ENCODE peak calls at places on chromosome 13, in five cellular contexts. One of them, this sample, is unnamed.

GRCh38 chr13:23654111-23655110 is 84.2 kb downstream of the TNFRSF19 start:
- DNase-seq in NCI-H1092: no peak
- DNase-seq in ELR: no peak
- DNase-seq in cardiac muscle cell: peak
- DNase-seq in NCI-H2029: no peak
- DNase-seq in this sample: peak

GRCh38 chr13:23510979-23511735 is 59.1 kb upstream of the TNFRSF19 start:
- DNase-seq in NCI-H1092: peak
- DNase-seq in ELR: peak
- DNase-seq in cardiac muscle cell: peak
- DNase-seq in NCI-H2029: no peak
- DNase-seq in this sample: peak

GRCh38 chr13:33263484-33263883 is 22.1 kb downstream of the STARD13 start:
- DNase-seq in NCI-H1092: no peak
- DNase-seq in ELR: no peak
- DNase-seq in cardiac muscle cell: no peak
- DNase-seq in NCI-H2029: no peak
- DNase-seq in this sample: no peak

GRCh38 chr13:110826101-110826500 is 88.8 kb downstream of the ANKRD10 start:
- DNase-seq in NCI-H1092: no peak
- DNase-seq in ELR: no peak
- DNase-seq in cardiac muscle cell: no peak
- DNase-seq in NCI-H2029: no peak
- DNase-seq in this sample: no peak

GRCh38 chr13:77429320-77430142 is 102.6 kb upstream of the MYCBP2 start:
- DNase-seq in NCI-H1092: no peak
- DNase-seq in ELR: no peak
- DNase-seq in cardiac muscle cell: no peak
- DNase-seq in NCI-H2029: peak
- DNase-seq in this sample: no peak

GRCh38 chr13:52978989-52979388 is 49.6 kb upstream of the OLFM4 start:
- DNase-seq in NCI-H1092: no peak
- DNase-seq in ELR: no peak
- DNase-seq in cardiac muscle cell: no peak
- DNase-seq in NCI-H2029: no peak
- DNase-seq in this sample: no peak

GRCh38 chr13:59664586-59664985 is 499.1 kb downstream of the DIAPH3 start:
- DNase-seq in NCI-H1092: no peak
- DNase-seq in ELR: no peak
- DNase-seq in cardiac muscle cell: no peak
- DNase-seq in NCI-H2029: no peak
- DNase-seq in this sample: no peak

GRCh38 chr13:41019027-41019487 is at the start of gene ELF1:
- DNase-seq in NCI-H1092: no peak
- DNase-seq in ELR: peak
- DNase-seq in cardiac muscle cell: peak
- DNase-seq in NCI-H2029: peak
- DNase-seq in this sample: peak

GRCh38 chr13:42525035-42525504 is 48.9 kb upstream of the TNFSF11 start:
- DNase-seq in NCI-H1092: no peak
- DNase-seq in ELR: peak
- DNase-seq in cardiac muscle cell: peak
- DNase-seq in NCI-H2029: no peak
- DNase-seq in this sample: no peak

GRCh38 chr13:109243311-109243951 is 543.0 kb downstream of the IRS2 start:
- DNase-seq in NCI-H1092: no peak
- DNase-seq in ELR: peak
- DNase-seq in cardiac muscle cell: peak
- DNase-seq in NCI-H2029: no peak
- DNase-seq in this sample: no peak

GRCh38 chr13:44140146-44140545 is 233.5 kb upstream of the SERP2 start:
- DNase-seq in NCI-H1092: peak
- DNase-seq in ELR: no peak
- DNase-seq in cardiac muscle cell: no peak
- DNase-seq in NCI-H2029: peak
- DNase-seq in this sample: peak

GRCh38 chr13:59483441-59484116 is 680.1 kb downstream of the DIAPH3 start:
- DNase-seq in NCI-H1092: no peak
- DNase-seq in ELR: no peak
- DNase-seq in cardiac muscle cell: peak
- DNase-seq in NCI-H2029: no peak
- DNase-seq in this sample: no peak

GRCh38 chr13:71621152-71622124 is 245.6 kb downstream of the DACH1 start:
- DNase-seq in NCI-H1092: peak
- DNase-seq in ELR: no peak
- DNase-seq in cardiac muscle cell: peak
- DNase-seq in NCI-H2029: no peak
- DNase-seq in this sample: peak

GRCh38 chr13:110942248-110942981 is 27.5 kb upstream of the ANKRD10 start:
- DNase-seq in NCI-H1092: no peak
- DNase-seq in ELR: peak
- DNase-seq in cardiac muscle cell: no peak
- DNase-seq in NCI-H2029: no peak
- DNase-seq in this sample: no peak

GRCh38 chr13:41720839-41721561 is 239.9 kb downstream of the VWA8 start:
- DNase-seq in NCI-H1092: no peak
- DNase-seq in ELR: no peak
- DNase-seq in cardiac muscle cell: no peak
- DNase-seq in NCI-H2029: no peak
- DNase-seq in this sample: no peak

GRCh38 chr13:60654405-60654804 is 257.4 kb downstream of the TDRD3 start:
- DNase-seq in NCI-H1092: no peak
- DNase-seq in ELR: peak
- DNase-seq in cardiac muscle cell: peak
- DNase-seq in NCI-H2029: no peak
- DNase-seq in this sample: peak

GRCh38 chr13:28044608-28045007 is 55.8 kb downstream of the FLT3 start:
- DNase-seq in NCI-H1092: no peak
- DNase-seq in ELR: peak
- DNase-seq in cardiac muscle cell: no peak
- DNase-seq in NCI-H2029: no peak
- DNase-seq in this sample: no peak

GRCh38 chr13:86562876-86563275 is 763.7 kb upstream of the SLITRK6 start:
- DNase-seq in NCI-H1092: no peak
- DNase-seq in ELR: no peak
- DNase-seq in cardiac muscle cell: no peak
- DNase-seq in NCI-H2029: no peak
- DNase-seq in this sample: no peak

This sample was measured in COR-L47.